ENCODE peak calls at places on chromosome 16, in four cellular contexts. H is K562, Q is WTC11, K is HepG2. G is an unnamed sample.

GRCh38 chr16:75179208-75179607 is 27.8 kb downstream of the CTRB2 start:
- DNase-seq in K (no peak), H (no peak), Q (no peak), G (no peak)

GRCh38 chr16:57609541-57610401 is 18.7 kb upstream of the ADGRG1 start:
- DNase-seq in K (no peak), Q (no peak), H (no peak), G (no peak)

GRCh38 chr16:4097826-4098240 is 18.4 kb downstream of the ADCY9 start:
- DNase-seq in H (no peak), Q (no peak), K (no peak), G (peak; percentile 89)

GRCh38 chr16:84088695-84089395 is 27.9 kb downstream of the MBTPS1 start:
- DNase-seq in Q (no peak), K (peak; percentile 24), H (no peak), G (peak; percentile 20)

GRCh38 chr16:56682703-56683397 is 580 bp downstream of the MT1X start:
- DNase-seq in Q (no peak), K (no peak), H (no peak), G (no peak)

GRCh38 chr16:2008009-2008526 is 1.6 kb downstream of the ZNF598 start:
- DNase-seq in K (no peak), H (no peak), Q (no peak), G (no peak)

GRCh38 chr16:89687092-89687940 is 827 bp downstream of the CDK10 start:
- DNase-seq in H (peak; percentile 41), Q (no peak), K (peak; percentile 99), G (peak; percentile 67)

GRCh38 chr16:49473131-49473530 is 99.5 kb downstream of the C16orf78 start:
- DNase-seq in Q (no peak), K (no peak), H (no peak), G (no peak)

GRCh38 chr16:55271945-55272513 is 52.0 kb upstream of the IRX6 start:
- DNase-seq in Q (no peak), H (no peak), K (no peak), G (no peak)

GRCh38 chr16:28549301-28549899 is 4.3 kb upstream of the SGF29 start:
- DNase-seq in H (no peak), Q (no peak), K (peak; percentile 65), G (peak; percentile 45)

GRCh38 chr16:19291459-19291858 is 5.9 kb downstream of the CLEC19A start:
- DNase-seq in K (no peak), Q (peak; percentile 42), H (no peak), G (no peak)

GRCh38 chr16:23229714-23230113 is 47.2 kb downstream of the SCNN1G start:
- DNase-seq in H (no peak), K (no peak), Q (no peak), G (no peak)

GRCh38 chr16:68447721-68448359 is 468 bp downstream of the SMPD3 start:
- DNase-seq in Q (no peak), K (no peak), H (no peak), G (no peak)

GRCh38 chr16:81645303-81645702 is 133.8 kb upstream of the PLCG2 start:
- DNase-seq in H (no peak), Q (no peak), K (no peak), G (peak; percentile 60)

GRCh38 chr16:24991349-24991748 is 23.8 kb downstream of the ARHGAP17 start:
- DNase-seq in H (no peak), Q (no peak), K (peak; percentile 60), G (no peak)

GRCh38 chr16:24989417-24989978 is 25.7 kb downstream of the ARHGAP17 start:
- DNase-seq in H (no peak), Q (no peak), K (no peak), G (no peak)

GRCh38 chr16:24988593-24989338 is 26.4 kb downstream of the ARHGAP17 start:
- DNase-seq in K (peak; percentile 75), H (no peak), Q (no peak), G (peak; percentile 49)

GRCh38 chr16:24992696-24993095 is 22.5 kb downstream of the ARHGAP17 start:
- DNase-seq in H (no peak), Q (no peak), K (no peak), G (no peak)

GRCh38 chr16:24990803-24991202 is 24.4 kb downstream of the ARHGAP17 start:
- DNase-seq in K (no peak), H (no peak), Q (no peak), G (no peak)
- TF ChIP-seq HMGXB4 in K (no peak), H (no peak), Q (no peak), G (no peak)

GRCh38 chr16:27275394-27275793 is 6.8 kb upstream of the NSMCE1 start:
- DNase-seq in H (no peak), Q (no peak), K (no peak), G (no peak)

GRCh38 chr16:27272076-27272475 is 3.5 kb upstream of the NSMCE1 start:
- DNase-seq in K (no peak), Q (no peak), H (no peak), G (no peak)

GRCh38 chr16:27270389-27270788 is 1.8 kb upstream of the NSMCE1 start:
- DNase-seq in K (no peak), H (no peak), Q (no peak), G (no peak)

GRCh38 chr16:27273670-27274522 is 5.3 kb upstream of the NSMCE1 start:
- DNase-seq in Q (no peak), K (peak; percentile 100), H (no peak), G (peak; percentile 71)

GRCh38 chr16:27273330-27273669 is 4.7 kb upstream of the NSMCE1 start:
- DNase-seq in Q (no peak), K (no peak), H (no peak), G (no peak)
- TF ChIP-seq HMGXB4 in Q (no peak), K (no peak), H (no peak), G (no peak)

GRCh38 chr16:85555549-85556455 is 57.3 kb upstream of the GSE1 start:
- DNase-seq in Q (peak; percentile 63), H (no peak), K (peak; percentile 55), G (peak; percentile 18)

GRCh38 chr16:85554791-85555548 is 58.2 kb upstream of the GSE1 start:
- DNase-seq in K (no peak), H (peak; percentile 98), Q (no peak), G (peak; percentile 69)

GRCh38 chr16:85557976-85558589 is 55.0 kb upstream of the GSE1 start:
- DNase-seq in H (no peak), Q (no peak), K (no peak), G (no peak)

GRCh38 chr16:85556456-85557082 is 56.6 kb upstream of the GSE1 start:
- DNase-seq in H (peak; percentile 82), K (no peak), Q (peak; percentile 65), G (peak; percentile 53)

GRCh38 chr16:85557083-85557975 is 55.8 kb upstream of the GSE1 start:
- DNase-seq in Q (no peak), H (peak; percentile 82), K (peak; percentile 75), G (peak; percentile 32)
- TF ChIP-seq HMGXB4 in Q (no peak), H (peak; percentile 50), K (no peak), G (no peak)

DNA sequence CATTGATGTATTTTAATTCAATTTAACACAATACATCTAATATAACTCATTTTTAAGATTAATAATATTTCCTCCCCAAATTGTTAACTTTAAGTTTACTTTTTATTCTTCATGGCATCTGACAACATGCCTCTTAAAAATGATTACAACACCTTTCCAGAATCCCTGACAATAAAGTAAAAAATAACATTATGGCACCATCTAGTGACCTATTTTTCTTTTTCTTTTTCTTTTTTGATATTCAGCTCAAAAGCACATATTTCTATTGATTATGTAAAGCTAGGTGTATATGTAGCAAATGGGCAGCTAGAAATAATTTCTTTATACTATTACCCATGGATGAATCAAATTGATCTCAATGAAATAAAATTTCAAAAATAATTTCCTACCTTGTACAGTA is 834.3 kb upstream of the CDH8 start:
- DNase-seq in K (no peak), H (no peak), Q (no peak), G (no peak)
- TF ChIP-seq HMGXB4 in K (no peak), H (no peak), Q (no peak), G (no peak)

GRCh38 chr16:20610192-20610891 is 34.2 kb upstream of the ACSM2B start:
- DNase-seq in H (no peak), K (peak; percentile 27), Q (no peak), G (no peak)

GRCh38 chr16:20612551-20613470 is 36.6 kb upstream of the ACSM2B start:
- DNase-seq in Q (no peak), K (no peak), H (no peak), G (no peak)

GRCh38 chr16:20611975-20612471 is 35.9 kb upstream of the ACSM2B start:
- DNase-seq in H (no peak), Q (no peak), K (no peak), G (no peak)

GRCh38 chr16:20610892-20611349 is 34.8 kb upstream of the ACSM2B start:
- DNase-seq in H (no peak), Q (no peak), K (no peak), G (no peak)

DNA sequence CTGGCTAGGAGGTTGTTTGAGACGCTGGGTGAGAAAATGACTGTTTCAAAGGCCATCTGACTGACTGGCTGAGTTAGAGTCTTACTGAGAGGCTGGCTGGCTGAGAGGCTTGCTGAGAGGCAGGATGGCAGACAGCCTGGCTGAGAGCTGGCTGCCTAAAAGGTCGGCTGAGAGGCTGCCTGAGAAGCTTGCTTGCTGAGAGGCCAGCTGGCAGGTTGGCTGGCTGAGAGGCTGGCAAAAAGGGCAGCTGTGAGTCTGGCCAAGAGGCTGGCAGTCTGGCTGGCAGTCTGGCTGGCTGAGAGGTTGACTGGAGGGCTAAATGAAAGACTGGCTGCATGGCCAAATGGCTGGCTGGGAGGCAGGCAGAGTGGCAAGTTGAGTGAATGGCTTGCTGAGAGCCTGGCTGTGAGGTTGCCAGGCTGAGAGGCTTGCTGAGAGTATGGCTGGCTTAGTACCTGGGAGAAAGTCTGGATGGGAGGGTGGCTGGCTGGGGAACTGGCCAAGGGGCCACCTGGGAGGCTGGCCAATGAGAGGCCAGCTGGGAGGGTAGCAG is 35.3 kb upstream of the ACSM2B start:
- DNase-seq in Q (no peak), K (no peak), H (no peak), G (no peak)
- TF ChIP-seq HMGXB4 in Q (no peak), K (no peak), H (no peak), G (no peak)

GRCh38 chr16:67258160-67258835 is 9.5 kb downstream of the SLC9A5 start:
- DNase-seq in K (no peak), H (no peak), Q (no peak), G (no peak)

GRCh38 chr16:67255553-67256030 is 6.8 kb downstream of the SLC9A5 start:
- DNase-seq in Q (no peak), H (no peak), K (no peak), G (no peak)

GRCh38 chr16:67259705-67260104 is 10.9 kb downstream of the SLC9A5 start:
- DNase-seq in Q (no peak), K (no peak), H (no peak), G (no peak)

GRCh38 chr16:67256701-67257230 is 8.0 kb downstream of the SLC9A5 start:
- DNase-seq in H (no peak), Q (no peak), K (no peak), G (no peak)

DNA sequence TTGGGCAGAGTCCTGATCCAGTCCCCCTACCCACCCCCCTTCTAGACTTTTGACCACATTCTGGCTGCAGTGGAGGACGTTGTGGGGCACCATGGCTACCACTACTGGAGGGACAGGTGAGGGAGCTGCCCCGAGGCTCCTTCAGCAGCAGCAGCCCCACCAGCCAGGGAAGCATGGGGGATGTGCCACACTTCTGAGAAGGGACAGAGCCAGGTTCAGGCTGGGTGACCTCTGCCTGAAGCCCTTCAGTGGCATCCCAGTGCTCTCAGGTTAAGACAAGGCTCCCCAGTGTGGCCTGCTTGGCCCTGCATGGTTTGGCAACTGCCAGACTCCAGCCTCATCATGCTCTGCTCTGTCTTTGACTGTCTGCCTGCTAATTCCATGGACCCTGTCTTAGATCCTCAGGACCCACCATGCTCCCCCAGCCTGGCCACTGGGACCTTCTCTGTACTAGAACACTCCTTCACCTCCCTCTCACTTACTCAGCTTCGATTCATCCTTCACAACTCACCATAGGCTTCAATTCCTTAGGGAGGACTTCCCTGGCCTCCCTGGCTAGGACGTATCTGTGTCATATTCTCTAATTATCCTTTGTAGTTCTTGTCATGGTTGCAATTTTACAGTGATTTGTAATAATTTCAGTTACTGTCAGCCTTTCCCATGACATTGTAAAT is 8.8 kb downstream of the SLC9A5 start:
- DNase-seq in Q (no peak), H (no peak), K (no peak), G (no peak)
- TF ChIP-seq HMGXB4 in Q (no peak), H (no peak), K (no peak), G (no peak)

GRCh38 chr16:15897834-15898254 is 9.4 kb upstream of the CEP20 start:
- DNase-seq in K (no peak), Q (no peak), H (no peak), G (no peak)
- TF ChIP-seq HMGXB4 in K (no peak), Q (no peak), H (no peak), G (no peak)